ENCODE peak calls at places on chromosomes 2 and 18, in five cellular contexts. C is Karpas-422, S is cardiac muscle cell, N is T-helper 17 cell, H is NCI-H1092. D is an unnamed sample.

GRCh38 chr2:230751062-230751461 is 38.4 kb downstream of the CAB39 start:
- DNase-seq in C (no peak), S (no peak), N (no peak), H (no peak), D (no peak)

GRCh38 chr2:204860249-204860648 is 315.0 kb downstream of the PARD3B start:
- DNase-seq in C (no peak), S (no peak), N (no peak), H (no peak), D (no peak)

GRCh38 chr18:63158012-63158631 is 161.4 kb downstream of the BCL2 start:
- DNase-seq in C (peak; percentile 46), S (no peak), N (no peak), H (no peak), D (no peak)

GRCh38 chr18:36633961-36634412 is 194.8 kb downstream of the TPGS2 start:
- DNase-seq in C (no peak), S (no peak), N (no peak), H (no peak), D (no peak)

GRCh38 chr2:148978026-148978685 is 60.3 kb upstream of the LYPD6B start:
- DNase-seq in C (peak; percentile 43), S (peak; percentile 10), N (no peak), H (no peak), D (peak; percentile 11)

GRCh38 chr2:38376346-38376682 is 759 bp downstream of the ATL2 start:
- DNase-seq in C (no peak), S (peak; percentile 79), N (no peak), H (peak; percentile 27), D (peak; percentile 82)

GRCh38 chr2:31060397-31060796 is 77.8 kb downstream of the GALNT14 start:
- DNase-seq in C (no peak), S (no peak), N (no peak), H (no peak), D (no peak)

GRCh38 chr2:27249891-27250651 is 12.8 kb downstream of the SLC30A3 start:
- DNase-seq in C (peak; percentile 90), S (peak; percentile 93), N (no peak), H (no peak), D (peak; percentile 60)

GRCh38 chr2:83478037-83478436 is 981.0 kb downstream of the SUCLG1 start:
- DNase-seq in C (no peak), S (no peak), N (no peak), H (no peak), D (no peak)

GRCh38 chr2:224658776-224659175 is 57.4 kb downstream of the CCDC195 start:
- DNase-seq in C (no peak), S (no peak), N (no peak), H (no peak), D (no peak)

GRCh38 chr2:78654941-78655340 is 370.6 kb upstream of the REG3G start:
- DNase-seq in C (no peak), S (no peak), N (no peak), H (no peak), D (no peak)

GRCh38 chr2:167353605-167354280 is 465.5 kb downstream of the XIRP2 start:
- DNase-seq in C (no peak), S (no peak), N (no peak), H (no peak), D (no peak)

GRCh38 chr2:160337728-160338127 is 137.7 kb upstream of the ITGB6 start:
- DNase-seq in C (no peak), S (no peak), N (no peak), H (no peak), D (no peak)

GRCh38 chr2:5696351-5696740 is 4.2 kb downstream of the SOX11 start:
- DNase-seq in C (no peak), S (peak; percentile 64), N (no peak), H (no peak), D (peak; percentile 61)

GRCh38 chr2:1886405-1886992 is 142.2 kb upstream of the PXDN start:
- DNase-seq in C (peak; percentile 77), S (peak; percentile 87), N (no peak), H (no peak), D (peak; percentile 79)